ENCODE peak calls at places on chromosomes 3 and 15, in four cellular contexts. One of them, this sample, is unnamed.

GRCh38 chr3:101146946-101147345 is 153.7 kb upstream of the ABI3BP start:
- DNase-seq in K562: no peak
- DNase-seq in IMR-90: no peak
- DNase-seq in GM12878: no peak
- DNase-seq in this sample: no peak

GRCh38 chr3:99714575-99714974 is 76.2 kb downstream of the COL8A1 start:
- DNase-seq in IMR-90: no peak
- DNase-seq in GM12878: no peak
- DNase-seq in K562: no peak
- DNase-seq in this sample: no peak

GRCh38 chr15:28132524-28133275 is 33.6 kb upstream of the OCA2 start:
- DNase-seq in K562: no peak
- DNase-seq in IMR-90: peak
- DNase-seq in GM12878: no peak
- DNase-seq in this sample: peak

GRCh38 chr15:97501291-97501690 is 459.2 kb upstream of the ARRDC4 start:
- DNase-seq in IMR-90: no peak
- DNase-seq in GM12878: no peak
- DNase-seq in K562: no peak
- DNase-seq in this sample: no peak

GRCh38 chr3:115146032-115146417 is 1.1 kb downstream of the ZBTB20 start:
- DNase-seq in GM12878: no peak
- DNase-seq in IMR-90: peak
- DNase-seq in K562: peak
- DNase-seq in this sample: peak

GRCh38 chr15:95365615-95366107 is 964.8 kb upstream of the NR2F2 start:
- DNase-seq in IMR-90: peak
- DNase-seq in K562: no peak
- DNase-seq in GM12878: no peak
- DNase-seq in this sample: peak

GRCh38 chr3:44992555-44993470 is 16.8 kb downstream of the EXOSC7 start:
- DNase-seq in K562: peak
- DNase-seq in GM12878: no peak
- DNase-seq in IMR-90: no peak
- DNase-seq in this sample: no peak

GRCh38 chr3:16444344-16444743 is 69.2 kb downstream of the RFTN1 start:
- DNase-seq in IMR-90: no peak
- DNase-seq in GM12878: no peak
- DNase-seq in K562: no peak
- DNase-seq in this sample: no peak

DNA sequence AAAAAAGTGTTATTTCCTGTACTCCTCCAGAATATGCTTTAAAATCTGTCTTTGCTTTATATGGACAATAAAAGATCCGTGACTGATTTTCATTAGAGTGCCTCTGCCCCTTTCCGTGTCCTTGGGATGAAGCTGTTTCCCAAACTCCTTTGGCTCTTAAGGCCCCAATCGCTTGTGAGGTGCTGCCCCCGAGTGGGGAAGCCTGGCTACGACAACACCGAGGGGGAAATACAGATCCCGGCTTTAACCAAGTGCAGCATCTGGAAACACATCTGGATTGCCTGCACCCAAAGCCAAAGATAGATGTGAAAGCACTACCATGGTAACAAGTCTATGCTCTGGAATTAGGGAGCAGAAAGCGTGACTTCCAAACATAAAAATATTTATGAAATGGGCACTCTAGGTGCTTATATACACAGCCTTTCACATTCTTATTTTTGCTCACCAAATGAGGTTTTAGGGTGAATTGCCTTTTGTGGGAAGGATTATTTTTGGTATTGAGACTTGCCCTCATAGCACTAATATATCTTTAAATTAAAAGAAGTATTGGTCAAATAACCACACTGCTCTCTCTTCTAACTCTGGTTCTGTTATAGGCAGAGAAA is 40.6 kb upstream of the ADCY5 start:
- DNase-seq in K562: peak
- DNase-seq in GM12878: no peak
- DNase-seq in IMR-90: peak
- DNase-seq in this sample: peak
- TF ChIP-seq FOS in K562: no peak
- TF ChIP-seq FOS in GM12878: no peak
- TF ChIP-seq FOS in IMR-90: no peak
- TF ChIP-seq FOS in this sample: no peak

GRCh38 chr3:124565551-124565950 is 164.7 kb upstream of the UMPS start:
- DNase-seq in IMR-90: no peak
- DNase-seq in K562: no peak
- DNase-seq in GM12878: no peak
- DNase-seq in this sample: no peak

GRCh38 chr3:124569761-124570160 is 160.5 kb upstream of the UMPS start:
- DNase-seq in GM12878: no peak
- DNase-seq in IMR-90: no peak
- DNase-seq in K562: no peak
- DNase-seq in this sample: no peak

GRCh38 chr3:124566701-124567100 is 163.6 kb upstream of the UMPS start:
- DNase-seq in IMR-90: no peak
- DNase-seq in GM12878: no peak
- DNase-seq in K562: no peak
- DNase-seq in this sample: no peak

GRCh38 chr3:124565013-124565412 is 165.2 kb upstream of the UMPS start:
- DNase-seq in GM12878: no peak
- DNase-seq in K562: peak
- DNase-seq in IMR-90: peak
- DNase-seq in this sample: peak

GRCh38 chr3:124567168-124567567 is 163.1 kb upstream of the UMPS start:
- DNase-seq in GM12878: no peak
- DNase-seq in K562: no peak
- DNase-seq in IMR-90: no peak
- DNase-seq in this sample: no peak
- TF ChIP-seq CTCF in GM12878: no peak
- TF ChIP-seq CTCF in K562: no peak
- TF ChIP-seq CTCF in IMR-90: no peak
- TF ChIP-seq CTCF in this sample: no peak

DNA sequence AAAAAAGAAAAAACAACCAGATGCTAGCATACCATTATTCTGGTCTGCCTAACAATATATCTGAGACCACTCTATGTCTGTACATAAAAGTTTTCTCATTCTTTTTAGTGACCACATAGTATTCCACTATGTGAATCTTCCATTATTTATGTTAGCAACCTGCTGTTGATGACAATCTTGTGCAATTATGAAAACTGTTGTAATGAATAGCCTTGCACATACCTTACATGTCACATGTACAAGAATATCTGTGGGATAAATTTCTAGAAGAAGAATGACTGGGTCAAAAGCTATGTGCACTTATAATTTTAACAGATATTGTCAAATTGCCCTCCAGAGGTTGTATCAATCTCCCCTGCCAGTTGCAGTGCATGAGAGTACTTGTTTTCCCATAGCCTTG is 62.5 kb downstream of the ARHGAP31 start:
- DNase-seq in GM12878: no peak
- DNase-seq in K562: no peak
- DNase-seq in IMR-90: no peak
- DNase-seq in this sample: no peak
- TF ChIP-seq FOS in GM12878: no peak
- TF ChIP-seq FOS in K562: no peak
- TF ChIP-seq FOS in IMR-90: no peak
- TF ChIP-seq FOS in this sample: no peak

GRCh38 chr15:66996099-66996498 is 69.3 kb upstream of the SMAD3 start:
- DNase-seq in IMR-90: peak
- DNase-seq in GM12878: no peak
- DNase-seq in K562: no peak
- DNase-seq in this sample: no peak

GRCh38 chr15:66995257-66995656 is 70.1 kb upstream of the SMAD3 start:
- DNase-seq in IMR-90: peak
- DNase-seq in K562: no peak
- DNase-seq in GM12878: no peak
- DNase-seq in this sample: no peak

GRCh38 chr15:66999046-66999557 is 66.3 kb upstream of the SMAD3 start:
- DNase-seq in IMR-90: peak
- DNase-seq in GM12878: no peak
- DNase-seq in K562: no peak
- DNase-seq in this sample: no peak

GRCh38 chr15:66999601-67000000 is 65.8 kb upstream of the SMAD3 start:
- DNase-seq in GM12878: no peak
- DNase-seq in K562: no peak
- DNase-seq in IMR-90: no peak
- DNase-seq in this sample: no peak

DNA sequence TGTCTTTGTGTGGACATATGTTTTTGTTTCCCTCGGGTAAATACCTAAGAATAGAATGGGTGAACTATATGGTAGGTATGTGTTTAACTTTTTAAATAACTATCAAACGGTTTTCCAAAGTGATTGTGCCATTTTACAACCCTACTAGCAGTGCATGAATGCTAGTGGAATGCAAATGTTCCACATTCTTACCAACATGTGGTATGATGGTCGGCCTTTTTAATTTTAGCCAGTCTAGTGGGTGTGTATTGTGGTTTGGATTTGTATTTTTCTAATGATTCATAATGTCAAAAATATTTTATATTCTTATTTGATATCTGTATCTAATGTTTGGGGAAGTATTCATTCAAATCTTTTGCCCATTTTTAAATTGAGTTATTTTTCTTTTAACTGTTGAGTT is 68.2 kb upstream of the SMAD3 start:
- DNase-seq in IMR-90: peak
- DNase-seq in K562: no peak
- DNase-seq in GM12878: no peak
- DNase-seq in this sample: no peak
- TF ChIP-seq CTCF in IMR-90: no peak
- TF ChIP-seq CTCF in K562: no peak
- TF ChIP-seq CTCF in GM12878: no peak
- TF ChIP-seq CTCF in this sample: no peak

GRCh38 chr3:184008161-184008560 is 9.5 kb downstream of the ABCC5 start:
- DNase-seq in K562: no peak
- DNase-seq in GM12878: no peak
- DNase-seq in IMR-90: no peak
- DNase-seq in this sample: no peak
- TF ChIP-seq FOS in K562: no peak
- TF ChIP-seq FOS in GM12878: no peak
- TF ChIP-seq FOS in IMR-90: no peak
- TF ChIP-seq FOS in this sample: no peak

DNA sequence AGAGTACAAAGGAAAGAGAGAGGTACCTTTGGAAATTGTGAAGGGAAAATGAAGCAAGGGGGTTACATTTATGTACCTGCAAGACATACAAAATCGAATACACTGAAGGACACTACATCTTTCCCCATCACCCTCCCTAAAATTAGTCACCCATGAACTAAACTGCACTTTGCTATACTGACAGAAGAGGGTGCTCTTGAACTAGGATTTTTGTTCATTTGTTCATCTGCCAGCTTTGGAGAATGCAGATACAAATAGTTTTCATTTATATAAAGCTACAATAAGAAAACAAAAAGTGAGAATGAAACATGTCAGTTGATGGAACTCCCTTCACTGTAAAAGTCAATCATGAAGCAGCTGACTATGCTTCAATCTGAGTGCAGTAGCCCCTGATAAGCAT is 55.7 kb downstream of the PCCB start:
- DNase-seq in GM12878: peak
- DNase-seq in K562: no peak
- DNase-seq in IMR-90: peak
- DNase-seq in this sample: peak
- TF ChIP-seq CTCF in GM12878: peak
- TF ChIP-seq CTCF in K562: no peak
- TF ChIP-seq CTCF in IMR-90: peak
- TF ChIP-seq CTCF in this sample: no peak

GRCh38 chr15:51401872-51402517 is 60.5 kb downstream of the GLDN start:
- DNase-seq in GM12878: no peak
- DNase-seq in K562: peak
- DNase-seq in IMR-90: peak
- DNase-seq in this sample: peak
- TF ChIP-seq FOS in GM12878: no peak
- TF ChIP-seq FOS in K562: no peak
- TF ChIP-seq FOS in IMR-90: no peak
- TF ChIP-seq FOS in this sample: no peak